ENCODE peak calls at places on chromosomes 4 and X, in six cellular contexts. Z is psoas muscle, X is nephron progenitor cell, U is foreskin fibroblast, S is Calu3, V is upper lobe of right lung. R is an unnamed sample.
A peak's percentile ranks its signal among the peaks of the same experiment; 100 is the strongest.

GRCh38 chrX:12080265-12080664 is 58.0 kb upstream of the FRMPD4 start:
- DNase-seq in Z (no peak), X (peak; percentile 3), U (peak; percentile 62), S (peak; percentile 27), V (no peak), R (peak; percentile 32)

GRCh38 chr4:129403848-129404247 is 307.9 kb downstream of the C4orf33 start:
- DNase-seq in Z (no peak), X (no peak), U (no peak), S (no peak), V (no peak), R (no peak)

GRCh38 chr4:145340071-145340695 is 141.5 kb upstream of the SMAD1 start:
- DNase-seq in Z (no peak), X (no peak), U (no peak), S (no peak), V (no peak), R (no peak)

GRCh38 chr4:41670982-41671381 is 77.5 kb downstream of the PHOX2B start:
- DNase-seq in Z (no peak), X (no peak), U (no peak), S (no peak), V (no peak), R (no peak)

GRCh38 chr4:184453402-184454160 is 20.8 kb downstream of the IRF2 start:
- DNase-seq in Z (no peak), X (peak; percentile 15), U (peak; percentile 92), S (peak; percentile 20), V (no peak), R (peak; percentile 81)

GRCh38 chr4:5683566-5683965 is 24.8 kb downstream of the EVC2 start:
- DNase-seq in Z (no peak), X (no peak), U (no peak), S (no peak), V (no peak), R (no peak)

GRCh38 chr4:176492648-176493302 is 173.0 kb downstream of the SPCS3 start:
- DNase-seq in Z (no peak), X (no peak), U (no peak), S (no peak), V (no peak), R (no peak)

GRCh38 chr4:48944659-48945290 is 38.2 kb upstream of the OCIAD2 start:
- DNase-seq in Z (no peak), X (peak; percentile 11), U (no peak), S (peak; percentile 48), V (no peak), R (no peak)

GRCh38 chr4:26343041-26343403 is 22.2 kb downstream of the RBPJ start:
- DNase-seq in Z (no peak), X (no peak), U (no peak), S (no peak), V (no peak), R (peak; percentile 28)

GRCh38 chr4:38818441-38818976 is 13.9 kb upstream of the TLR1 start:
- DNase-seq in Z (no peak), X (no peak), U (no peak), S (peak; percentile 17), V (no peak), R (no peak)

GRCh38 chrX:153783378-153784013 is 2.7 kb downstream of the SRPK3 start:
- DNase-seq in Z (no peak), X (no peak), U (no peak), S (no peak), V (no peak), R (no peak)

GRCh38 chrX:67524950-67525691 is 18.7 kb upstream of the AR start:
- DNase-seq in Z (no peak), X (no peak), U (no peak), S (no peak), V (no peak), R (no peak)

GRCh38 chr4:1053080-1053661 is 41.7 kb downstream of the FGFRL1 start:
- DNase-seq in Z (no peak), X (peak; percentile 4), U (peak; percentile 83), S (no peak), V (peak; percentile 55), R (peak; percentile 79)

GRCh38 chr4:144820115-144820514 is 174.2 kb downstream of the HHIP start:
- DNase-seq in Z (no peak), X (no peak), U (peak; percentile 77), S (no peak), V (no peak), R (peak; percentile 21)

GRCh38 chr4:127250577-127250976 is 382.2 kb upstream of the INTU start:
- DNase-seq in Z (no peak), X (no peak), U (no peak), S (no peak), V (no peak), R (no peak)

GRCh38 chr4:98653890-98654867 is 4.2 kb downstream of the TSPAN5 start:
- DNase-seq in Z (no peak), X (no peak), U (peak; percentile 95), S (no peak), V (no peak), R (peak; percentile 90)

GRCh38 chr4:161254375-161254774 is 909.4 kb downstream of the FSTL5 start:
- DNase-seq in Z (no peak), X (no peak), U (no peak), S (no peak), V (no peak), R (no peak)

GRCh38 chr4:161248880-161249279 is 914.9 kb downstream of the FSTL5 start:
- DNase-seq in Z (no peak), X (no peak), U (no peak), S (no peak), V (no peak), R (no peak)

GRCh38 chr4:161256172-161256571 is 907.6 kb downstream of the FSTL5 start:
- DNase-seq in Z (no peak), X (no peak), U (peak; percentile 1), S (no peak), V (no peak), R (no peak)

GRCh38 chr4:161249779-161250440 is 913.9 kb downstream of the FSTL5 start:
- DNase-seq in Z (no peak), X (no peak), U (no peak), S (no peak), V (no peak), R (no peak)

DNA sequence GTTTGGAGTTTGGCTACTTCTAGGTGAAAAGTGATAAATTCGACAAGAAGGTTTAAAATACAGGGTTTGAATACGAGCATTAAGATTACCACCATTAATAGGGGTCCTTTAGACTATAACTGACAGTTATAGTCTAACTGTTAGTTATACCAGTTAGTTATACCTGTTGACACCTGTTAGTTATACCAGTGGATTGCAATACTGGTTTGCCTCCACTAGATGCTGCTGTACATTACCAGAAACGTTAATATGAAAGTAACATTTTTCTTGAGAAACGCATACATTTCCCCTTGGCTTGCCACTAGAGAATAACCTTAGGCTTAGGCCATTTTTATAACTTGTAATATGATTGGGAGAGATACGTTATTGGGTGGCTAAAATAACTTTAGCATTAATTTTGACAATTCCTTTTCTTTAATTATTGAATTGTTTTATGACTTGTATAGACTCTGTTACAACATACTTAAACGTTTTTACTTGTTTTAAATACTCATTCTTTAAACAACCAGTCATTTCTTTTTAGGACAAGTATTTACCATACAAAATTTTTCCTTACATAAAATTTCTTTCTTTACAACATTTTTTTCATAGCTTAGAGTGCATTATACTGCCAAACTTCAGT is 911.2 kb downstream of the FSTL5 start:
- DNase-seq in Z (no peak), X (no peak), U (peak; percentile 1), S (peak; percentile 10), V (no peak), R (no peak)
- TF ChIP-seq CTCF in Z (peak; percentile 31), X (peak; percentile 45), U (peak; percentile 67), S (peak; percentile 40), V (peak; percentile 63), R (peak; percentile 68)

GRCh38 chrX:83416273-83416672 is 91.8 kb upstream of the POU3F4 start:
- DNase-seq in Z (no peak), X (no peak), U (no peak), S (no peak), V (no peak), R (no peak)
- TF ChIP-seq CTCF in Z (peak; percentile 11), X (no peak), U (no peak), S (no peak), V (no peak), R (peak; percentile 14)

GRCh38 chrX:20248592-20249192 is 18.0 kb downstream of the RPS6KA3 start:
- DNase-seq in Z (no peak), X (no peak), U (no peak), S (no peak), V (no peak), R (no peak)

GRCh38 chrX:20254712-20255299 is 11.9 kb downstream of the RPS6KA3 start:
- DNase-seq in Z (no peak), X (no peak), U (peak; percentile 62), S (no peak), V (no peak), R (no peak)

GRCh38 chrX:20252392-20253231 is 14.1 kb downstream of the RPS6KA3 start:
- DNase-seq in Z (peak; percentile 58), X (peak; percentile 35), U (peak; percentile 59), S (peak; percentile 80), V (peak; percentile 67), R (no peak)

GRCh38 chrX:20253232-20253543 is 13.5 kb downstream of the RPS6KA3 start:
- DNase-seq in Z (no peak), X (no peak), U (no peak), S (no peak), V (no peak), R (no peak)
- TF ChIP-seq CTCF in Z (no peak), X (no peak), U (no peak), S (no peak), V (no peak), R (peak; percentile 33)

GRCh38 chrX:97446298-97446882 is 562.7 kb downstream of the RPA4 start:
- DNase-seq in Z (no peak), X (no peak), U (no peak), S (no peak), V (no peak), R (no peak)
- TF ChIP-seq CTCF in Z (no peak), X (peak; percentile 43), U (no peak), S (no peak), V (no peak), R (peak; percentile 70)

DNA sequence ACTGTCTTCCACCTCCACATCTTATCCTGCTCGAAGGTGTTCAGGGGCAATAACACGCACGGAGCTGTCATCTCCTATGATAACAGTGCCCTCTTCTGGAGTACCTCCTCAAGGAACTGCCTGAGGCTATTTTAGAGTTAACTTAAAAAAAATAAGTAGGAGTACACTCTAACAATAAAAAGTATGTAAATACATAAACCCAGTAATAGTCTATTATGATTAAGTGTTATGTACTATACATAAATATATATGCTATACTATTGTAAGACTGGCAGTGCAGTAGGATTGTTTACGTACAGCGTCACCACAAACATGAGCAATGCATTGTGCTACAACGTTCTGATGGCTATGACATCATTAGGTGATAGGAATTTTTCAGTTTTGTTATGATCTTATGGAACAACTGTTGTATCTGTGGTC is 34.5 kb upstream of the TLR2 start:
- DNase-seq in Z (no peak), X (peak; percentile 12), U (peak; percentile 48), S (no peak), V (no peak), R (no peak)
- TF ChIP-seq CTCF in Z (peak; percentile 36), X (peak; percentile 35), U (peak; percentile 22), S (no peak), V (peak; percentile 30), R (peak; percentile 63)